ENCODE peak calls at places on chromosomes 13 and 19, in six cellular contexts. U is HFF-Myc, B is ELF-1, Z is amniotic stem cell, A is astrocyte, G is NCI-H2081 treated with DMSO at 0.1 percent for 48 hours. T is an unnamed sample.

GRCh38 chr19:43464089-43464775 is 1.2 kb downstream of the LYPD3 start:
- DNase-seq in U (no peak), B (no peak), Z (no peak), A (no peak), G (no peak), T (no peak)

GRCh38 chr19:6723108-6723618 is 2.7 kb upstream of the C3 start:
- DNase-seq in U (no peak), B (no peak), Z (no peak), A (peak), G (no peak), T (peak)

GRCh38 chr13:102948006-102948405 is 102.2 kb downstream of the ERCC5 start:
- DNase-seq in U (no peak), B (no peak), Z (no peak), A (no peak), G (no peak), T (no peak)

GRCh38 chr19:42693760-42694350 is 46.4 kb downstream of the PSG3 start:
- DNase-seq in U (peak), B (peak), Z (peak), A (peak), G (no peak), T (peak)

GRCh38 chr13:45512148-45512498 is 47.4 kb downstream of the COG3 start:
- DNase-seq in U (no peak), B (no peak), Z (no peak), A (peak), G (no peak), T (no peak)

GRCh38 chr13:113110048-113110851 is 4.7 kb downstream of the F7 start:
- DNase-seq in U (no peak), B (peak), Z (no peak), A (no peak), G (no peak), T (no peak)

GRCh38 chr19:49555600-49556411 is 24.6 kb downstream of the NOSIP start:
- DNase-seq in U (no peak), B (peak), Z (no peak), A (no peak), G (no peak), T (no peak)

GRCh38 chr13:33876716-33877394 is 58.9 kb downstream of the RFC3 start:
- DNase-seq in U (no peak), B (no peak), Z (no peak), A (no peak), G (no peak), T (no peak)

GRCh38 chr19:10450853-10451609 is 30.7 kb downstream of the PDE4A start:
- DNase-seq in U (no peak), B (peak), Z (no peak), A (no peak), G (no peak), T (no peak)

GRCh38 chr13:112333756-112334543 is 42.2 kb upstream of the SPACA7 start:
- DNase-seq in U (no peak), B (no peak), Z (no peak), A (no peak), G (no peak), T (no peak)

GRCh38 chr13:101690871-101691270 is 238.4 kb downstream of the ITGBL1 start:
- DNase-seq in U (no peak), B (no peak), Z (no peak), A (no peak), G (peak), T (no peak)

GRCh38 chr13:45325806-45326205 is 15.2 kb downstream of the TPT1 start:
- DNase-seq in U (peak), B (no peak), Z (peak), A (peak), G (no peak), T (peak)

GRCh38 chr19:2411709-2412108 is 15.7 kb downstream of the TIMM13 start:
- DNase-seq in U (no peak), B (no peak), Z (no peak), A (no peak), G (no peak), T (no peak)

GRCh38 chr13:37681295-37682032 is 82.9 kb upstream of the POSTN start:
- DNase-seq in U (no peak), B (no peak), Z (no peak), A (peak), G (no peak), T (no peak)

GRCh38 chr19:18798384-18799352 is 7.6 kb upstream of the COMP start:
- DNase-seq in U (no peak), B (no peak), Z (no peak), A (no peak), G (no peak), T (no peak)

T was measured in kidney glomerular epithelial cell.